ENCODE peak calls at places on chromosomes 16 and 17, in four cellular contexts. R is right cardiac atrium, H is uterus, W is HepG2. P is an unnamed sample. For H3K4me1, the result is how much of the 10 kb centered on the place peaks cover.

GRCh38 chr16:9943121-9943520 is 239.1 kb downstream of the GRIN2A start:
- DNase-seq in R (no peak), H (no peak), W (no peak), P (no peak)

GRCh38 chr17:32015245-32016013 is 8.2 kb downstream of the LRRC37B start:
- DNase-seq in R (no peak), H (no peak), W (no peak), P (peak)

GRCh38 chr17:45236002-45236606 is 14.4 kb downstream of the FMNL1 start:
- DNase-seq in R (no peak), H (no peak), W (no peak), P (no peak)

GRCh38 chr17:12859520-12859919 is 70.2 kb downstream of the ARHGAP44 start:
- DNase-seq in R (no peak), H (no peak), W (no peak), P (no peak)

GRCh38 chr16:84027607-84028006 is 15.0 kb downstream of the SLC38A8 start:
- DNase-seq in R (no peak), H (no peak), W (no peak), P (no peak)

GRCh38 chr17:55420067-55420775 is 1.4 kb downstream of the MMD start:
- DNase-seq in R (no peak), H (no peak), W (no peak), P (peak)

GRCh38 chr17:8210761-8211458 is 535 bp upstream of the AURKB start:
- DNase-seq in R (no peak), H (no peak), W (peak), P (no peak)

GRCh38 chr17:2608350-2608913 is 15.0 kb downstream of the PAFAH1B1 start:
- DNase-seq in R (no peak), H (no peak), W (no peak), P (no peak)

GRCh38 chr16:30394603-30395154 is 541 bp upstream of the ZNF48 start:
- DNase-seq in R (peak), H (no peak), W (no peak), P (peak)

GRCh38 chr17:60395508-60396065 is 3.7 kb upstream of the USP32 start:
- DNase-seq in R (no peak), H (no peak), W (no peak), P (no peak)

GRCh38 chr16:24935336-24935735 is 79.8 kb downstream of the ARHGAP17 start:
- DNase-seq in R (no peak), H (no peak), W (no peak), P (no peak)

GRCh38 chr16:75629132-75629531 is 6.1 kb upstream of the ADAT1 start:
- DNase-seq in R (no peak), H (no peak), W (no peak), P (no peak)

GRCh38 chr16:30658731-30659506 is 688 bp downstream of the FBRS start:
- DNase-seq in R (peak), H (peak), W (peak), P (peak)

GRCh38 chr16:17294856-17295255 is 175.9 kb downstream of the XYLT1 start:
- DNase-seq in R (no peak), H (no peak), W (no peak), P (no peak)

GRCh38 chr16:17295948-17296347 is 174.8 kb downstream of the XYLT1 start:
- DNase-seq in R (no peak), H (no peak), W (no peak), P (no peak)

GRCh38 chr16:17293813-17294558 is 176.8 kb downstream of the XYLT1 start:
- DNase-seq in R (no peak), H (no peak), W (no peak), P (no peak)

GRCh38 chr16:17298238-17298637 is 172.5 kb downstream of the XYLT1 start:
- DNase-seq in R (no peak), H (no peak), W (no peak), P (no peak)

GRCh38 chr16:17296412-17296811 is 174.3 kb downstream of the XYLT1 start:
- DNase-seq in R (peak), H (no peak), W (no peak), P (no peak)
- H3K27ac ChIP-seq in R (peak), H (no peak), W (no peak), P (no peak)

GRCh38 chr17:14204546-14204945 is 32.1 kb downstream of the CDRT15 start:
- DNase-seq in R (no peak), H (no peak), W (no peak), P (no peak)
- H3K4me1 ChIP-seq in R (under half), H (under half), W (under half), P (under half)

GRCh38 chr16:56748191-56748590 is 18.3 kb downstream of the NUP93 start:
- DNase-seq in R (no peak), H (no peak), W (no peak), P (no peak)
- H3K4me3 ChIP-seq in R (no peak), H (no peak), W (no peak), P (no peak)

DNA sequence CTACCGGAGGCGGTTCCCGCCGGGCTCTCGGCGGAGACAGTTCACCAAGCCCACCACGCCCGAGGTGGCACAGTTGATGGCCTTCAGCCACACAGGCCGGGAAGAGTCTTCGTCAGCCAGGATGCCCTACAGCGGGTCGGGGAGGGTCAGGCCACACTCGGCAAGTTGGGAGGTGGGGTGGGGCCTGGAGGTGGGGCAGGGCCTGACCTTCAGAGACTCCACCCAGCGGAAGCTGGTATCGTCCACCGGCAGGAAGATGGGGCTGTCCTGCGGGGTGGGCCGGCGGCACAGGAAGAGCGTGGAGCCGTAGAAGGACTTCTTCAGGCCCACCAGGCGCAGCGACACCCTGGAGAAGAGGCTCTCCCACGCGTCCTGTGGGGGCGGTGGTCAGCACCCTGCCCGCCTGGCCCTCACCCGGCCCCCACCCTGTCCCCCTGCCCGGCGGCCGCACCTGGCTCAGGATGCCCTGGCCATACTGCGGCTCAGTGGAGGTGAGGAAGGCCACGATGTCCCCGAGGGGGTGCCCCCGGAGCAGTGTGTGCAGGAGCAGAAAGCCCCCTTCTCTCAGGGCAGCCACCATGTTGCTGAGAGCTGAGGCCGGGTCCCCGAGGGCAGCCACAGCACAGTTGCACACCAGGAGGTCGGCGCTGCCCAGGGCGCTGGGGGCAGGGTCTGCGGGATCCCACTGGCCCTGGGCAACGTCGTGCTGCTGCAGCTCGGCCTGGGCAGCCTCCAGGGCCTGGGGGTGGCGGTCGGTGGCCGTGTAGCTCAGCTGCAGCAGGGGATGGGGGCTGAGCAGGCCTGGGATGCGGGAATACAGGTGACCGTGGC is 12.8 kb downstream of the FASN start:
- DNase-seq in R (peak), H (no peak), W (no peak), P (no peak)
- H3K27ac ChIP-seq in R (no peak), H (no peak), W (no peak), P (no peak)

DNA sequence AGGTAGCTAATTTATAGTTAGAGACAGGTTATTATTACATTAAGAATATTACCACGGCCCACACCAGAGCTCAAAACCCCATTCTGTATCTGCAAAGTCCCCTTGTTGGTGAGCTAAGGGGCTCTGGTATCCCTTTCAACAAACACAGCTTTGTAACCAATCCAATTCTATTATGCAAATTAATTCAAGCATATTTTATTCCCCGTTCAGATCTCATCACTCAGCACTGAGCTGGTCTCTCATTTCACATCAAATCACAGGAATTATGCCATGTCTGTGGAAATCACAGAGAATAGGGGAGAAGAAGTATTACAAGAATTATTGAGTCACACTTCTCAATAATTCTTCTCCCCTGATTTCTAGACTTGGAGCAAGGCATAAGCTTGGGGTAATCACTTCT is 111.7 kb downstream of the CDH11 start:
- DNase-seq in R (no peak), H (no peak), W (no peak), P (no peak)
- H3K4me1 ChIP-seq in R (under half), H (under half), W (under half), P (under half)

DNA sequence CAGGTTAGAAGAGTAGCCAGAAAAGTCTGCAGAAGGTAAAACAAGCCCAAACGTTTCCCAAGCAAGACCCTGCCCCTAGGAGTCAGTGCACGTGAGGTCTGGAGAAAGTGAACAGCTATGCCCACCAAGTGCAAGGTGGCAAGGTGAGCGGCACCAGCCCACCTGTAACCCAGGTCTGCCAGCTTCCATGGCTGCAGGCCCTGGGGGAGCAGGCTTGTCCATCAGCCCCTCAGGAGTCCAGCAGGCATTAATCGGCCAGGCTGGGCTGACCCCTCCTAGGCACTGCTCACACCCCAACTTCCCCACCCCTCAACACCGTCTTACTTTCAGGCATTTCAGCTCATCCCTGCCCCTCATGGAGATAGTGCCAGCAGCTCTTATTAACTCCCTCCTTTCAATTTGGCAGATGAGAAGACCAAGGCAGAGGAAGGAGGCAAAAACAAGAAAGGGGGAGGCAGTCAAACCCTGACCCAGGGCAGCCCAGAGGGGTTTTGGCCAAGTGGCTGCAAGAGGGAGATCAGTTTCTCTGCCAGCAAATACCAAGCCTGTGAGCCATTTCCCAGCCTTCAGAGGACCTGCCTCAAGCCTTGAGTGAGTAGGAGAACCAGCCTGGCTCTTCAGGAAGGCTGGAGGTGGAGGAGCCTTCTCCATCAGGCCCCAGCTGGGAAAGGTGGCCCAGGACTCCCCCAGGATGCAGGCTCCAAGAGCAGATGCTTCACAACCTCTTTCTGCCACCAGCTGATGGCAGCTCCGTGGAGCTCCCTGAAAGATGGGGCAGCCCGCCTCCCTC is 14.7 kb downstream of the BEAN1 start:
- DNase-seq in R (no peak), H (no peak), W (no peak), P (no peak)
- H3K4me3 ChIP-seq in R (no peak), H (no peak), W (no peak), P (no peak)

GRCh38 chr17:19002191-19002590 is 2.4 kb downstream of the FAM83G start:
- DNase-seq in R (no peak), H (no peak), W (no peak), P (no peak)

GRCh38 chr17:18997650-18998196 is 6.8 kb downstream of the FAM83G start:
- DNase-seq in R (no peak), H (no peak), W (no peak), P (peak)

GRCh38 chr17:19000531-19001011 is 4.0 kb downstream of the FAM83G start:
- DNase-seq in R (peak), H (no peak), W (no peak), P (peak)

GRCh38 chr17:18999394-18999793 is 5.2 kb downstream of the FAM83G start:
- DNase-seq in R (no peak), H (no peak), W (no peak), P (no peak)

GRCh38 chr17:18999911-19000310 is 4.7 kb downstream of the FAM83G start:
- DNase-seq in R (no peak), H (no peak), W (no peak), P (no peak)
- H3K27ac ChIP-seq in R (peak), H (no peak), W (no peak), P (no peak)

P was measured in small intestine.